ENCODE peak calls at places on chromosomes 7 and 10, in seven cellular contexts. Z is gastrocnemius medialis, S is left cardiac atrium, R is Right ventricle myocardium inferior, A is pancreas, O is psoas muscle, E is HCT116. F is an unnamed sample.
A peak's percentile ranks its signal among the peaks of the same experiment; 100 is the strongest.

GRCh38 chr10:86931872-86932271 is 25.5 kb downstream of the MMRN2 start:
- ATAC-seq in E (no peak), O (no peak), R (no peak), S (no peak), Z (no peak), A (peak; percentile 57), F (no peak)

GRCh38 chr7:74029094-74029785 is 1.3 kb downstream of the ELN start:
- ATAC-seq in E (no peak), S (no peak), R (no peak), Z (no peak), A (no peak), O (no peak), F (no peak)

GRCh38 chr10:60390224-60390626 is 550 bp upstream of the ANK3 start:
- ATAC-seq in Z (no peak), A (no peak), S (no peak), O (no peak), E (no peak), R (no peak), F (no peak)

GRCh38 chr7:139811106-139811505 is 18.0 kb upstream of the TBXAS1 start:
- ATAC-seq in R (no peak), O (no peak), A (no peak), E (no peak), S (no peak), Z (no peak), F (peak; percentile 98)

GRCh38 chr10:124663766-124664360 is 80.3 kb downstream of the FAM53B start:
- ATAC-seq in A (no peak), R (no peak), Z (no peak), S (no peak), O (no peak), E (no peak), F (no peak)

GRCh38 chr10:32077896-32078295 is 21.7 kb upstream of the KIF5B start:
- ATAC-seq in S (peak; percentile 82), O (peak; percentile 82), A (peak; percentile 25), E (peak; percentile 78), R (peak; percentile 70), Z (peak; percentile 54), F (no peak)

GRCh38 chr7:106462914-106463482 is 178.2 kb upstream of the NAMPT start:
- ATAC-seq in A (no peak), O (no peak), R (no peak), Z (no peak), S (no peak), E (no peak), F (peak; percentile 23)

GRCh38 chr7:66092654-66093053 is 17.0 kb downstream of the ASL start:
- ATAC-seq in Z (no peak), E (no peak), R (no peak), A (no peak), S (peak; percentile 14), O (no peak), F (no peak)